ENCODE peak calls at places on chromosome 15, in six cellular contexts. Y is PC-9, R is transverse colon, B is WERI-Rb-1, O is psoas muscle, C is cardiac muscle cell. P is an unnamed sample.

GRCh38 chr15:96337991-96338771 is 7.7 kb downstream of the NR2F2 start:
- DNase-seq in O (no peak), B (no peak), R (no peak), C (peak; percentile 35), Y (no peak), P (no peak)

GRCh38 chr15:90564109-90564508 is 34.4 kb downstream of the CRTC3 start:
- DNase-seq in C (no peak), Y (no peak), R (no peak), B (no peak), O (no peak), P (no peak)

GRCh38 chr15:73258271-73259108 is 110.3 kb downstream of the HCN4 start:
- DNase-seq in C (no peak), B (no peak), R (no peak), Y (no peak), O (no peak), P (no peak)

GRCh38 chr15:79073336-79073735 is 17.2 kb downstream of the RASGRF1 start:
- DNase-seq in Y (no peak), O (no peak), B (no peak), C (no peak), R (no peak), P (no peak)

GRCh38 chr15:34693053-34693744 is 61.6 kb downstream of the GJD2 start:
- DNase-seq in B (no peak), R (no peak), O (no peak), C (no peak), Y (no peak), P (no peak)

GRCh38 chr15:72020799-72021198 is 97.2 kb downstream of the MYO9A start:
- DNase-seq in B (no peak), C (no peak), R (no peak), Y (no peak), O (no peak), P (no peak)

GRCh38 chr15:91049378-91050127 is 27.2 kb upstream of the VPS33B start:
- DNase-seq in B (peak; percentile 78), O (no peak), Y (peak; percentile 51), C (peak; percentile 80), R (peak; percentile 70), P (peak; percentile 68)

GRCh38 chr15:62941719-62942118 is 100.8 kb upstream of the TPM1 start:
- DNase-seq in C (no peak), O (no peak), R (no peak), B (no peak), Y (no peak), P (no peak)

GRCh38 chr15:89441295-89441762 is 55.1 kb downstream of the RHCG start:
- DNase-seq in Y (no peak), B (peak; percentile 42), C (no peak), O (no peak), R (peak; percentile 47), P (no peak)

GRCh38 chr15:44144193-44144592 is 50.9 kb downstream of the FRMD5 start:
- DNase-seq in R (no peak), B (no peak), C (peak; percentile 18), Y (no peak), O (no peak), P (no peak)

GRCh38 chr15:82808634-82809041 is 790 bp upstream of the WHAMM start:
- DNase-seq in Y (no peak), B (peak; percentile 21), R (no peak), C (no peak), O (no peak), P (no peak)

GRCh38 chr15:46892621-46893160 is 824.6 kb upstream of the SEMA6D start:
- DNase-seq in B (no peak), R (no peak), C (no peak), Y (no peak), O (no peak), P (no peak)

GRCh38 chr15:90986790-90987507 is 7.4 kb downstream of the PRC1 start:
- DNase-seq in R (peak; percentile 24), Y (no peak), C (no peak), B (no peak), O (no peak), P (no peak)

GRCh38 chr15:65642588-65642987 is 20.9 kb downstream of the SLC24A1 start:
- DNase-seq in Y (no peak), R (no peak), O (no peak), B (no peak), C (no peak), P (no peak)

GRCh38 chr15:90660195-90660995 is 56.8 kb upstream of the BLM start:
- DNase-seq in C (peak; percentile 82), O (peak; percentile 91), B (no peak), Y (peak; percentile 85), R (peak; percentile 54), P (peak; percentile 71)

GRCh38 chr15:63292771-63293170 is 15.4 kb downstream of the APH1B start:
- DNase-seq in R (no peak), Y (no peak), O (no peak), C (peak; percentile 21), B (no peak), P (no peak)

GRCh38 chr15:89359471-89360293 is 25.1 kb upstream of the POLG start:
- DNase-seq in O (no peak), R (no peak), C (no peak), Y (no peak), B (no peak), P (no peak)

GRCh38 chr15:75653347-75653913 is 5.7 kb downstream of the SNX33 start:
- DNase-seq in R (no peak), Y (no peak), B (no peak), O (peak; percentile 55), C (no peak), P (no peak)
- H3K27ac ChIP-seq in R (no peak overlapping the region), Y (no peak overlapping the region), B (no peak overlapping the region), O (peak overlapping the region; percentile 46), C (no peak overlapping the region), P (no peak overlapping the region)

DNA sequence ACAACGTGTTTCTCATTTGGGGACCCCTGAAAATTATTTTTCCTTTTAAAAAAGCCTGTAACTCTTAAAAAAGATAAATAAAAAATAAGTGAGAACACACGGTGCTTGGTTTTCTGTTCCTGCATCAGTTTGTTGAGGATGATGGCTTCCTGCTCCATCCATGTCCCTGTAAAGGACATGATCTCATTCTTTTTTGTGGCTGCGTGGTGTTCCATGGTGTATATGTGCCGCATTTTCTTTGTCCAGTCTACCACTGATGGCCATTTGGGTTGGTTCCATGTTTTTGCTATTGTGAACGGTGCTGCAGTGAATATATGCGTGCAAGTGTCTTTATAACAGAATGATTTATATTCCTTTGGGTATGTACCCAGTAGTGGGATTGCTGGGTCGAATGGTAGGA is 2.3 kb downstream of the TSPAN3 start:
- DNase-seq in Y (no peak), B (no peak), C (no peak), O (no peak), R (no peak), P (no peak)
- H3K4me3 ChIP-seq in Y (no peak overlapping the region), B (no peak overlapping the region), C (no peak overlapping the region), O (peak overlapping the region; percentile 94), R (no peak overlapping the region), P (no peak overlapping the region)

GRCh38 chr15:84631706-84632272 is 22.3 kb downstream of the WDR73 start:
- DNase-seq in C (peak; percentile 21), B (no peak), O (no peak), Y (no peak), R (no peak), P (no peak)

GRCh38 chr15:84633311-84634227 is 20.5 kb downstream of the WDR73 start:
- DNase-seq in O (peak; percentile 85), C (peak; percentile 84), Y (peak; percentile 46), R (peak; percentile 79), B (peak; percentile 66), P (peak; percentile 67)

GRCh38 chr15:84629033-84629432 is 25.1 kb downstream of the WDR73 start:
- DNase-seq in Y (no peak), R (no peak), C (no peak), B (no peak), O (no peak), P (no peak)

GRCh38 chr15:84638103-84638502 is 16.0 kb downstream of the WDR73 start:
- DNase-seq in B (peak; percentile 15), O (no peak), C (no peak), Y (no peak), R (no peak), P (no peak)

GRCh38 chr15:84634228-84634837 is 19.8 kb downstream of the WDR73 start:
- DNase-seq in C (no peak), O (no peak), Y (no peak), R (no peak), B (no peak), P (no peak)
- TF ChIP-seq CTCF in C (no peak), O (no peak), Y (no peak), R (no peak), B (no peak), P (no peak)

GRCh38 chr15:39159833-39160232 is 421.0 kb upstream of the THBS1 start:
- DNase-seq in Y (no peak), B (no peak), O (no peak), R (no peak), C (no peak), P (no peak)
- H3K27ac ChIP-seq in Y (no peak overlapping the region), B (no peak overlapping the region), O (no peak overlapping the region), R (no peak overlapping the region), C (no peak overlapping the region), P (no peak overlapping the region)

DNA sequence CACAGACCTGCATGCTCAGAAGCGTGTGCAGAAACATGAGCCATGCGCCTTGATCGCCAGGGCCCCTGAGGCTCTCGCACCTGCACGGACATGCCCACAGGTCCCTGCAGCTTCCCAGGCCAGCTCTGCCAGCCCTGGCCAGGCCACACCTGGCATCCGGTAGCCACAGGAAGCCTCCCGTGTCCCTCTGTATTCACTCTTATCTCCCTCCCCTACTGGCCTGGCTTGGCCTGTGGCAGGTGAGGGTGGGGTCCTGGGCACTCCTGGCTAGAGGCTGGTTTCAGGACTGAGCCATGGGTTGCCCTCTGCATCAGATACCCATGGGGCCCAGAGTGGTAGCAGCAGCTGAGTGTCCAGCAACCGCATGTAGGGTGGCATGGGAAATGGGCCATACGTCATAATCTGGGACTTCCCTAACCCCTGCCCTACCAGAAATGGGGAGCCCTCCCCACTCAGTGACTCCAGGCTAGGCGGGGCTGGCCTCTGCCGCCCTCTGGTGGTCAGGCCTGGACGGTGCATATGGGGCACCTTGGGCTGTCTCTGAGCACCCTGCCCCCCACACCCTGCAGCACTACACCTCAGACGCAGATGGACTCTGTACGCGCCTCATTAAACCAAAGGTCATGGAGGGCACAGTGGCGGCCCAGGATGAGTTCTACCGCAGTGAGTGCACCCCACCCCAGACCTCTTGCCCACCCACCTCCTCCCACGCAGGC is 12.6 kb upstream of the LMAN1L start:
- DNase-seq in R (peak; percentile 91), C (peak; percentile 60), O (peak; percentile 90), B (peak; percentile 76), Y (peak; percentile 63), P (peak; percentile 85)
- H3K4me3 ChIP-seq in R (no peak overlapping the region), C (no peak overlapping the region), O (no peak overlapping the region), B (no peak overlapping the region), Y (no peak overlapping the region), P (no peak overlapping the region)

GRCh38 chr15:27074179-27074578 is 103.2 kb downstream of the GABRG3 start:
- DNase-seq in C (no peak), R (no peak), Y (no peak), O (no peak), B (no peak), P (no peak)

GRCh38 chr15:27082019-27082418 is 111.0 kb downstream of the GABRG3 start:
- DNase-seq in R (no peak), O (no peak), B (no peak), C (no peak), Y (no peak), P (no peak)

GRCh38 chr15:27082526-27082925 is 111.5 kb downstream of the GABRG3 start:
- DNase-seq in B (no peak), Y (no peak), C (no peak), O (no peak), R (no peak), P (no peak)

DNA sequence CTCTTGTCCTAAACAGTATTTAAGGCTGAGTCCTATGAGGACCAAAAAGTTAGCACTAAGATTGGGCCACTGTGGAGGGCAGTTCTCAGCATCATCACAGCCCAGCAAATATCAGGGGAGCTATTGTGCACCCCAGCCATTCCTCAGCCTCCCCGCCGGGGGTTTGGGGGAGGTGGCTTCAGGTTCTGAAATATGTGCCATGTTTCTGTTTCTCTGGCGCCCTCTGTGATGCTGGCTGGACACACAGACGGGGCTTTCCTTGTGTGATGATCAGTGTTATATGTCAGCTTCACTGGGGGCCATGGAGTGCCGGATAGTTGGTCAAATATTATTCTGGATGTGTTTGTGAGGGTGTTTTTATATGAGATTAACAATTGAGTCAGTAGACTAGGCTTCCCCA is 106.8 kb downstream of the GABRG3 start:
- DNase-seq in B (peak; percentile 30), O (no peak), Y (no peak), C (no peak), R (no peak), P (no peak)
- TF ChIP-seq CTCF in B (peak; percentile 40), O (no peak), Y (no peak), C (no peak), R (no peak), P (no peak)